ENCODE peak calls at places on chromosomes 12 and 14, in four cellular contexts. T is HepG2, Z is HCT116, D is K562. O is an unnamed sample.
A peak's percentile ranks its signal among the peaks of the same experiment; 100 is the strongest.

GRCh38 chr12:76329606-76330005 is 18.6 kb downstream of the BBS10 start:
- DNase-seq in T (no peak), D (no peak), Z (no peak), O (no peak)

GRCh38 chr14:69460093-69460701 is 24.3 kb upstream of the PLEKHD1 start:
- DNase-seq in D (peak; percentile 69), Z (peak; percentile 63), T (peak; percentile 73), O (peak; percentile 71)

GRCh38 chr14:99513946-99514551 is 32.8 kb downstream of the CCNK start:
- DNase-seq in Z (no peak), D (no peak), T (no peak), O (no peak)

GRCh38 chr12:121765573-121765972 is 27.9 kb downstream of the RHOF start:
- DNase-seq in Z (peak; percentile 58), T (no peak), D (peak; percentile 70), O (no peak)

GRCh38 chr14:78123650-78124253 is 46.4 kb upstream of the NRXN3 start:
- DNase-seq in T (no peak), Z (no peak), D (no peak), O (no peak)

GRCh38 chr14:68937790-68938514 is 41.1 kb downstream of the ACTN1 start:
- DNase-seq in D (peak; percentile 11), Z (no peak), T (no peak), O (no peak)

GRCh38 chr14:61145258-61145902 is 135.8 kb downstream of the TMEM30B start:
- DNase-seq in Z (no peak), T (no peak), D (no peak), O (no peak)

GRCh38 chr12:104164635-104165034 is 26.6 kb upstream of the NFYB start:
- DNase-seq in T (no peak), Z (no peak), D (no peak), O (no peak)

GRCh38 chr12:2147335-2147734 is 94.5 kb downstream of the CACNA1C start:
- DNase-seq in D (no peak), Z (no peak), T (no peak), O (no peak)

GRCh38 chr12:77845831-77846230 is 15.1 kb downstream of the NAV3 start:
- DNase-seq in T (no peak), Z (no peak), D (no peak), O (no peak)

GRCh38 chr12:20154060-20154459 is 214.3 kb upstream of the PDE3A start:
- DNase-seq in D (no peak), Z (no peak), T (no peak), O (no peak)

GRCh38 chr12:100329800-100330199 is 27.1 kb upstream of the SLC17A8 start:
- DNase-seq in D (no peak), T (no peak), Z (no peak), O (no peak)

GRCh38 chr12:25975179-25975578 is 16.7 kb downstream of the RASSF8 start:
- DNase-seq in D (no peak), Z (no peak), T (no peak), O (no peak)

GRCh38 chr12:114735680-114736374 is 51.9 kb upstream of the TBX3 start:
- DNase-seq in D (no peak), Z (no peak), T (no peak), O (no peak)

GRCh38 chr14:42130809-42131208 is 524.1 kb downstream of the LRFN5 start:
- DNase-seq in T (no peak), D (no peak), Z (no peak), O (no peak)

GRCh38 chr12:3231399-3231876 is 154.3 kb downstream of the TSPAN9 start:
- DNase-seq in D (no peak), T (no peak), Z (no peak), O (no peak)

GRCh38 chr14:82766128-82766527 is 1232.5 kb upstream of the SEL1L start:
- DNase-seq in Z (no peak), D (no peak), T (no peak), O (no peak)

GRCh38 chr14:30906752-30907658 is 32.6 kb downstream of the COCH start:
- DNase-seq in T (peak; percentile 58), D (no peak), Z (peak; percentile 12), O (peak; percentile 4)

GRCh38 chr12:26374934-26375333 is 179.6 kb downstream of the SSPN start:
- DNase-seq in T (no peak), D (no peak), Z (no peak), O (no peak)

GRCh38 chr14:75572104-75572503 is 6.3 kb upstream of the FLVCR2 start:
- DNase-seq in Z (no peak), T (no peak), D (no peak), O (no peak)

GRCh38 chr14:71638523-71639196 is 293.6 kb upstream of the RGS6 start:
- DNase-seq in Z (no peak), T (no peak), D (no peak), O (no peak)

GRCh38 chr12:129966086-129966640 is 62.3 kb upstream of the TMEM132D start:
- DNase-seq in D (no peak), T (no peak), Z (no peak), O (no peak)

GRCh38 chr14:102525213-102526143 is 15.9 kb upstream of the ANKRD9 start:
- DNase-seq in Z (peak; percentile 39), T (peak; percentile 55), D (peak; percentile 64), O (no peak)

GRCh38 chr14:20455355-20456300 is 602 bp downstream of the APEX1 start:
- DNase-seq in Z (no peak), D (peak; percentile 89), T (no peak), O (no peak)

GRCh38 chr12:22687677-22688076 is 62.7 kb downstream of the ETNK1 start:
- DNase-seq in Z (no peak), D (no peak), T (no peak), O (no peak)

GRCh38 chr14:77344597-77344996 is 23.8 kb downstream of the GSTZ1 start:
- DNase-seq in T (no peak), Z (no peak), D (no peak), O (no peak)

GRCh38 chr12:119008691-119009221 is 27.4 kb downstream of the SRRM4 start:
- DNase-seq in Z (no peak), D (no peak), T (no peak), O (no peak)

GRCh38 chr14:69879175-69880047 is at the start of gene SMOC1:
- DNase-seq in D (no peak), T (peak; percentile 84), Z (no peak), O (no peak)

GRCh38 chr12:82517027-82517426 is 158.7 kb downstream of the METTL25 start:
- DNase-seq in Z (peak; percentile 22), D (peak; percentile 1), T (peak; percentile 17), O (peak; percentile 12)

GRCh38 chr12:94458882-94459772 is 540 bp downstream of the CEP83 start:
- DNase-seq in T (peak; percentile 17), Z (peak; percentile 24), D (peak; percentile 9), O (no peak)

GRCh38 chr14:76644875-76645518 is 116.3 kb upstream of the VASH1 start:
- DNase-seq in Z (peak; percentile 27), T (peak; percentile 30), D (peak; percentile 42), O (no peak)

GRCh38 chr14:95895720-95896119 is 19.1 kb downstream of the TUNAR start:
- DNase-seq in Z (peak; percentile 26), T (peak; percentile 18), D (peak; percentile 20), O (no peak)

GRCh38 chr12:95701722-95702418 is 88.7 kb downstream of the NTN4 start:
- DNase-seq in T (no peak), Z (no peak), D (no peak), O (no peak)

GRCh38 chr12:80829767-80830166 is 108.0 kb downstream of the LIN7A start:
- DNase-seq in Z (no peak), T (no peak), D (no peak), O (no peak)

GRCh38 chr12:96986883-96987523 is 79.9 kb downstream of the NEDD1 start:
- DNase-seq in T (peak; percentile 27), Z (peak; percentile 27), D (peak; percentile 32), O (no peak)

GRCh38 chr14:26872510-26872909 is 274.7 kb upstream of the NOVA1 start:
- DNase-seq in T (no peak), Z (no peak), D (peak; percentile 18), O (no peak)

GRCh38 chr12:29241821-29242591 is 92.9 kb downstream of the FAR2 start:
- DNase-seq in D (peak; percentile 25), Z (peak; percentile 49), T (peak; percentile 37), O (peak; percentile 80)

GRCh38 chr12:27618836-27619235 is 77.4 kb upstream of the REP15 start:
- DNase-seq in D (no peak), Z (no peak), T (no peak), O (no peak)
- TF ChIP-seq TCF7L2 in D (no peak), Z (no peak), T (no peak), O (no peak)

GRCh38 chr12:120631097-120631496 is 9.3 kb upstream of the CABP1 start:
- DNase-seq in T (no peak), D (no peak), Z (no peak), O (no peak)

GRCh38 chr12:120625557-120626419 is 14.6 kb upstream of the CABP1 start:
- DNase-seq in D (peak; percentile 88), Z (peak; percentile 54), T (no peak), O (no peak)

GRCh38 chr12:120628919-120629318 is 11.5 kb upstream of the CABP1 start:
- DNase-seq in T (peak; percentile 29), D (peak; percentile 29), Z (no peak), O (no peak)

DNA sequence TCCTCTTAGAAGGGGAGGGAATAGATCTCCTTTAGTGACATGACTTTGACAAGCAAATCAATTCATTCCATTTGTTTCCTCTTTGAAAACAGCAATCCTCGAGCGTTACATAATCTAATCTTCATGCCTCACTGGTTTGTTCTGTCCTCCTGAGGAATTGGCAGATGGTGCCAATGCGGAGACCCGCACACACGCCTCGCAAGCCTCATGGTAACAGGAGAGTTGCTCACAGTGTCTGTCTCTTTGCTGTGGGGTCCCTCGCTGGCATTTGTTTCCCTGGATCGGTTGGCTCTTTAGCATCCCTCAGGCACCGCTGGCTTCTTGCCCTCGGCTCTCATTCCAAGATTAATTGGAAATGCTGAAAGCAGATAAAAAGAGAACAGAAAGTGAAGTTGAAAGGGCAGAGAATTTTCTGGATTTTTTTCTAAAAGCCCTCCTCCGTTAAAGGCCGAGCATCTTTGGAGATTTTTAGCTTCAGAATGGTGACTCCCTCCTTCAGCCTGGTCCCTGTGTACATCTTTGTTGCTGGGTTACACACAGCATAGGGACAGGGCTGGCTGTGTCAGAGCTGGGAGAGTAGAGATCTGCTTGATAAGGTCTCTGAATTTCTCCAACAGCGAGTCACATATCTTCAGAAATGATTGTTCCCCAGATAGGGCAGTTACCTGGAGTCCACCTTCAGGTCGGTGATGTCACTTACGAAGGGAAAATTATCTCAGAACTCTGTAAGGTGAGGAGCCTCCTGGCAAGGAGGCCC is 10.1 kb upstream of the CABP1 start:
- DNase-seq in T (no peak), D (no peak), Z (no peak), O (no peak)
- TF ChIP-seq SIN3A in T (no peak), D (no peak), Z (no peak), O (no peak)

GRCh38 chr12:79301181-79301580 is 389.6 kb downstream of the PAWR start:
- DNase-seq in D (no peak), Z (no peak), T (no peak), O (no peak)
- TF ChIP-seq REST in D (no peak), Z (no peak), T (no peak), O (no peak)

GRCh38 chr12:67434653-67435375 is 165.7 kb downstream of the CAND1 start:
- DNase-seq in T (peak; percentile 46), Z (no peak), D (no peak), O (no peak)
- TF ChIP-seq TCF7L2 in T (no peak), Z (no peak), D (no peak), O (no peak)